ENCODE peak calls at places on chromosomes 7 and 10, in eight cellular contexts. One of them, this sample, is unnamed.

GRCh38 chr10:52216852-52217251 is 97.2 kb upstream of the DKK1 start:
- DNase-seq in RWPE1: no peak
- DNase-seq in aorta: no peak
- DNase-seq in ELR: peak
- DNase-seq in SW480: peak
- DNase-seq in neural progenitor cell: no peak
- DNase-seq in ACHN: peak
- DNase-seq in stimulated activated CD4-positive, alpha-beta T cell treated with anti-CD3 and anti-CD28 coated beads, TNF-alpha, amount 100 ng/mL, for 1 hour: no peak
- DNase-seq in this sample: no peak

GRCh38 chr7:92402920-92403759 is 44.1 kb upstream of the GATAD1 start:
- DNase-seq in stimulated activated CD4-positive, alpha-beta T cell treated with anti-CD3 and anti-CD28 coated beads, TNF-alpha, amount 100 ng/mL, for 1 hour: no peak
- DNase-seq in ACHN: no peak
- DNase-seq in neural progenitor cell: peak
- DNase-seq in aorta: no peak
- DNase-seq in RWPE1: no peak
- DNase-seq in ELR: peak
- DNase-seq in SW480: no peak
- DNase-seq in this sample: no peak

GRCh38 chr10:63083904-63084689 is 49.0 kb upstream of the NRBF2 start:
- DNase-seq in stimulated activated CD4-positive, alpha-beta T cell treated with anti-CD3 and anti-CD28 coated beads, TNF-alpha, amount 100 ng/mL, for 1 hour: no peak
- DNase-seq in RWPE1: peak
- DNase-seq in SW480: peak
- DNase-seq in neural progenitor cell: peak
- DNase-seq in ACHN: peak
- DNase-seq in aorta: peak
- DNase-seq in ELR: peak
- DNase-seq in this sample: peak

GRCh38 chr10:93248583-93249227 is 175.0 kb downstream of the CYP26A1 start:
- DNase-seq in ACHN: no peak
- DNase-seq in neural progenitor cell: no peak
- DNase-seq in RWPE1: no peak
- DNase-seq in SW480: no peak
- DNase-seq in ELR: no peak
- DNase-seq in stimulated activated CD4-positive, alpha-beta T cell treated with anti-CD3 and anti-CD28 coated beads, TNF-alpha, amount 100 ng/mL, for 1 hour: no peak
- DNase-seq in aorta: no peak
- DNase-seq in this sample: no peak

GRCh38 chr10:112732277-112732891 is 217.7 kb upstream of the TCF7L2 start:
- DNase-seq in aorta: no peak
- DNase-seq in RWPE1: no peak
- DNase-seq in neural progenitor cell: peak
- DNase-seq in stimulated activated CD4-positive, alpha-beta T cell treated with anti-CD3 and anti-CD28 coated beads, TNF-alpha, amount 100 ng/mL, for 1 hour: no peak
- DNase-seq in SW480: peak
- DNase-seq in ELR: peak
- DNase-seq in ACHN: no peak
- DNase-seq in this sample: peak

GRCh38 chr10:56881218-56881617 is 520.2 kb upstream of the ZWINT start:
- DNase-seq in ACHN: no peak
- DNase-seq in aorta: no peak
- DNase-seq in SW480: no peak
- DNase-seq in neural progenitor cell: no peak
- DNase-seq in stimulated activated CD4-positive, alpha-beta T cell treated with anti-CD3 and anti-CD28 coated beads, TNF-alpha, amount 100 ng/mL, for 1 hour: no peak
- DNase-seq in ELR: no peak
- DNase-seq in RWPE1: no peak
- DNase-seq in this sample: no peak

GRCh38 chr7:98317366-98318040 is 36.0 kb downstream of the BRI3 start:
- DNase-seq in RWPE1: no peak
- DNase-seq in stimulated activated CD4-positive, alpha-beta T cell treated with anti-CD3 and anti-CD28 coated beads, TNF-alpha, amount 100 ng/mL, for 1 hour: no peak
- DNase-seq in ELR: no peak
- DNase-seq in aorta: no peak
- DNase-seq in SW480: no peak
- DNase-seq in ACHN: no peak
- DNase-seq in neural progenitor cell: no peak
- DNase-seq in this sample: no peak

GRCh38 chr10:64760371-64760770 is 1239.2 kb downstream of the REEP3 start:
- DNase-seq in aorta: no peak
- DNase-seq in ELR: no peak
- DNase-seq in RWPE1: peak
- DNase-seq in stimulated activated CD4-positive, alpha-beta T cell treated with anti-CD3 and anti-CD28 coated beads, TNF-alpha, amount 100 ng/mL, for 1 hour: no peak
- DNase-seq in SW480: no peak
- DNase-seq in ACHN: no peak
- DNase-seq in neural progenitor cell: no peak
- DNase-seq in this sample: no peak

GRCh38 chr7:155594961-155595366 is 48.6 kb upstream of the CNPY1 start:
- DNase-seq in SW480: peak
- DNase-seq in ELR: no peak
- DNase-seq in RWPE1: peak
- DNase-seq in stimulated activated CD4-positive, alpha-beta T cell treated with anti-CD3 and anti-CD28 coated beads, TNF-alpha, amount 100 ng/mL, for 1 hour: no peak
- DNase-seq in ACHN: no peak
- DNase-seq in aorta: no peak
- DNase-seq in neural progenitor cell: no peak
- DNase-seq in this sample: no peak

GRCh38 chr10:124705021-124705740 is 39.0 kb downstream of the FAM53B start:
- DNase-seq in neural progenitor cell: no peak
- DNase-seq in ACHN: no peak
- DNase-seq in SW480: no peak
- DNase-seq in ELR: no peak
- DNase-seq in stimulated activated CD4-positive, alpha-beta T cell treated with anti-CD3 and anti-CD28 coated beads, TNF-alpha, amount 100 ng/mL, for 1 hour: no peak
- DNase-seq in RWPE1: no peak
- DNase-seq in aorta: peak
- DNase-seq in this sample: no peak

GRCh38 chr7:43232376-43232775 is 119.9 kb downstream of the HECW1 start:
- DNase-seq in aorta: no peak
- DNase-seq in SW480: no peak
- DNase-seq in ELR: no peak
- DNase-seq in ACHN: no peak
- DNase-seq in stimulated activated CD4-positive, alpha-beta T cell treated with anti-CD3 and anti-CD28 coated beads, TNF-alpha, amount 100 ng/mL, for 1 hour: no peak
- DNase-seq in neural progenitor cell: no peak
- DNase-seq in RWPE1: no peak
- DNase-seq in this sample: no peak

GRCh38 chr7:143892527-143893300 is 9.3 kb downstream of the TCAF1 start:
- DNase-seq in SW480: no peak
- DNase-seq in ELR: peak
- DNase-seq in aorta: no peak
- DNase-seq in RWPE1: no peak
- DNase-seq in neural progenitor cell: peak
- DNase-seq in stimulated activated CD4-positive, alpha-beta T cell treated with anti-CD3 and anti-CD28 coated beads, TNF-alpha, amount 100 ng/mL, for 1 hour: no peak
- DNase-seq in ACHN: peak
- DNase-seq in this sample: no peak

GRCh38 chr7:152674860-152675760 is 831 bp downstream of the XRCC2 start:
- DNase-seq in ELR: peak
- DNase-seq in stimulated activated CD4-positive, alpha-beta T cell treated with anti-CD3 and anti-CD28 coated beads, TNF-alpha, amount 100 ng/mL, for 1 hour: no peak
- DNase-seq in RWPE1: peak
- DNase-seq in SW480: peak
- DNase-seq in ACHN: peak
- DNase-seq in aorta: no peak
- DNase-seq in neural progenitor cell: peak
- DNase-seq in this sample: no peak

GRCh38 chr10:99345350-99345749 is 16.2 kb downstream of the CNNM1 start:
- DNase-seq in aorta: no peak
- DNase-seq in SW480: no peak
- DNase-seq in RWPE1: no peak
- DNase-seq in stimulated activated CD4-positive, alpha-beta T cell treated with anti-CD3 and anti-CD28 coated beads, TNF-alpha, amount 100 ng/mL, for 1 hour: no peak
- DNase-seq in neural progenitor cell: no peak
- DNase-seq in ACHN: peak
- DNase-seq in ELR: peak
- DNase-seq in this sample: no peak

GRCh38 chr7:157625973-157626790 is 289.4 kb downstream of the DNAJB6 start:
- DNase-seq in aorta: no peak
- DNase-seq in ELR: no peak
- DNase-seq in stimulated activated CD4-positive, alpha-beta T cell treated with anti-CD3 and anti-CD28 coated beads, TNF-alpha, amount 100 ng/mL, for 1 hour: no peak
- DNase-seq in neural progenitor cell: no peak
- DNase-seq in RWPE1: no peak
- DNase-seq in SW480: peak
- DNase-seq in ACHN: no peak
- DNase-seq in this sample: no peak

GRCh38 chr7:137209151-137209822 is 134.2 kb downstream of the PTN start:
- DNase-seq in RWPE1: no peak
- DNase-seq in neural progenitor cell: no peak
- DNase-seq in ACHN: no peak
- DNase-seq in SW480: no peak
- DNase-seq in stimulated activated CD4-positive, alpha-beta T cell treated with anti-CD3 and anti-CD28 coated beads, TNF-alpha, amount 100 ng/mL, for 1 hour: no peak
- DNase-seq in aorta: no peak
- DNase-seq in ELR: no peak
- DNase-seq in this sample: no peak

GRCh38 chr10:61904711-61905445 is 3.4 kb downstream of the ARID5B start:
- DNase-seq in ACHN: peak
- DNase-seq in SW480: peak
- DNase-seq in aorta: no peak
- DNase-seq in ELR: peak
- DNase-seq in stimulated activated CD4-positive, alpha-beta T cell treated with anti-CD3 and anti-CD28 coated beads, TNF-alpha, amount 100 ng/mL, for 1 hour: peak
- DNase-seq in RWPE1: peak
- DNase-seq in neural progenitor cell: peak
- DNase-seq in this sample: no peak

GRCh38 chr10:103499881-103500280 is 6.4 kb downstream of the NEURL1 start:
- DNase-seq in RWPE1: no peak
- DNase-seq in neural progenitor cell: no peak
- DNase-seq in aorta: no peak
- DNase-seq in ACHN: no peak
- DNase-seq in SW480: no peak
- DNase-seq in ELR: peak
- DNase-seq in stimulated activated CD4-positive, alpha-beta T cell treated with anti-CD3 and anti-CD28 coated beads, TNF-alpha, amount 100 ng/mL, for 1 hour: no peak
- DNase-seq in this sample: no peak

GRCh38 chr7:127715901-127716300 is 63.9 kb downstream of the SND1 start:
- DNase-seq in ELR: no peak
- DNase-seq in SW480: no peak
- DNase-seq in stimulated activated CD4-positive, alpha-beta T cell treated with anti-CD3 and anti-CD28 coated beads, TNF-alpha, amount 100 ng/mL, for 1 hour: no peak
- DNase-seq in aorta: no peak
- DNase-seq in ACHN: no peak
- DNase-seq in RWPE1: no peak
- DNase-seq in neural progenitor cell: no peak
- DNase-seq in this sample: no peak

GRCh38 chr10:3904419-3904975 is 119.5 kb upstream of the KLF6 start:
- DNase-seq in RWPE1: no peak
- DNase-seq in ACHN: no peak
- DNase-seq in stimulated activated CD4-positive, alpha-beta T cell treated with anti-CD3 and anti-CD28 coated beads, TNF-alpha, amount 100 ng/mL, for 1 hour: no peak
- DNase-seq in SW480: no peak
- DNase-seq in neural progenitor cell: no peak
- DNase-seq in aorta: no peak
- DNase-seq in ELR: no peak
- DNase-seq in this sample: no peak

GRCh38 chr7:148664319-148664718 is 34.4 kb upstream of the CUL1 start:
- DNase-seq in aorta: peak
- DNase-seq in ELR: no peak
- DNase-seq in stimulated activated CD4-positive, alpha-beta T cell treated with anti-CD3 and anti-CD28 coated beads, TNF-alpha, amount 100 ng/mL, for 1 hour: no peak
- DNase-seq in SW480: no peak
- DNase-seq in ACHN: no peak
- DNase-seq in neural progenitor cell: no peak
- DNase-seq in RWPE1: no peak
- DNase-seq in this sample: no peak

GRCh38 chr7:43593010-43593409 is 10.1 kb downstream of the STK17A start:
- DNase-seq in SW480: no peak
- DNase-seq in stimulated activated CD4-positive, alpha-beta T cell treated with anti-CD3 and anti-CD28 coated beads, TNF-alpha, amount 100 ng/mL, for 1 hour: no peak
- DNase-seq in ELR: peak
- DNase-seq in ACHN: no peak
- DNase-seq in neural progenitor cell: no peak
- DNase-seq in aorta: no peak
- DNase-seq in RWPE1: no peak
- DNase-seq in this sample: no peak

GRCh38 chr7:128020161-128020560 is 11.1 kb downstream of the LRRC4 start:
- DNase-seq in SW480: peak
- DNase-seq in aorta: no peak
- DNase-seq in RWPE1: no peak
- DNase-seq in stimulated activated CD4-positive, alpha-beta T cell treated with anti-CD3 and anti-CD28 coated beads, TNF-alpha, amount 100 ng/mL, for 1 hour: no peak
- DNase-seq in ELR: peak
- DNase-seq in ACHN: peak
- DNase-seq in neural progenitor cell: peak
- DNase-seq in this sample: no peak

GRCh38 chr10:637771-638195 is 51.7 kb downstream of the DIP2C start:
- DNase-seq in aorta: no peak
- DNase-seq in RWPE1: no peak
- DNase-seq in ELR: no peak
- DNase-seq in stimulated activated CD4-positive, alpha-beta T cell treated with anti-CD3 and anti-CD28 coated beads, TNF-alpha, amount 100 ng/mL, for 1 hour: no peak
- DNase-seq in SW480: no peak
- DNase-seq in neural progenitor cell: no peak
- DNase-seq in ACHN: no peak
- DNase-seq in this sample: no peak

GRCh38 chr7:103348959-103349358 is 1.5 kb downstream of the PSMC2 start:
- DNase-seq in ACHN: no peak
- DNase-seq in aorta: no peak
- DNase-seq in SW480: no peak
- DNase-seq in RWPE1: no peak
- DNase-seq in neural progenitor cell: no peak
- DNase-seq in ELR: no peak
- DNase-seq in stimulated activated CD4-positive, alpha-beta T cell treated with anti-CD3 and anti-CD28 coated beads, TNF-alpha, amount 100 ng/mL, for 1 hour: no peak
- DNase-seq in this sample: no peak

GRCh38 chr7:154581251-154581890 is 421.6 kb downstream of the PAXIP1 start:
- DNase-seq in stimulated activated CD4-positive, alpha-beta T cell treated with anti-CD3 and anti-CD28 coated beads, TNF-alpha, amount 100 ng/mL, for 1 hour: no peak
- DNase-seq in RWPE1: no peak
- DNase-seq in ACHN: no peak
- DNase-seq in aorta: no peak
- DNase-seq in neural progenitor cell: no peak
- DNase-seq in SW480: no peak
- DNase-seq in ELR: no peak
- DNase-seq in this sample: no peak

GRCh38 chr7:107960306-107960705 is 42.7 kb downstream of the LAMB1 start:
- DNase-seq in SW480: no peak
- DNase-seq in ELR: no peak
- DNase-seq in aorta: no peak
- DNase-seq in neural progenitor cell: no peak
- DNase-seq in stimulated activated CD4-positive, alpha-beta T cell treated with anti-CD3 and anti-CD28 coated beads, TNF-alpha, amount 100 ng/mL, for 1 hour: no peak
- DNase-seq in ACHN: no peak
- DNase-seq in RWPE1: no peak
- DNase-seq in this sample: no peak

GRCh38 chr7:104960741-104961479 is 53.1 kb upstream of the KMT2E start:
- DNase-seq in ACHN: no peak
- DNase-seq in aorta: peak
- DNase-seq in RWPE1: no peak
- DNase-seq in ELR: no peak
- DNase-seq in neural progenitor cell: no peak
- DNase-seq in SW480: no peak
- DNase-seq in stimulated activated CD4-positive, alpha-beta T cell treated with anti-CD3 and anti-CD28 coated beads, TNF-alpha, amount 100 ng/mL, for 1 hour: no peak
- DNase-seq in this sample: no peak

GRCh38 chr10:7933262-7933661 is 115.0 kb downstream of the TAF3 start:
- DNase-seq in ELR: peak
- DNase-seq in SW480: no peak
- DNase-seq in stimulated activated CD4-positive, alpha-beta T cell treated with anti-CD3 and anti-CD28 coated beads, TNF-alpha, amount 100 ng/mL, for 1 hour: no peak
- DNase-seq in neural progenitor cell: no peak
- DNase-seq in ACHN: no peak
- DNase-seq in aorta: no peak
- DNase-seq in RWPE1: no peak
- DNase-seq in this sample: no peak

GRCh38 chr10:93851169-93851568 is 42.6 kb upstream of the SLC35G1 start:
- DNase-seq in aorta: no peak
- DNase-seq in RWPE1: no peak
- DNase-seq in stimulated activated CD4-positive, alpha-beta T cell treated with anti-CD3 and anti-CD28 coated beads, TNF-alpha, amount 100 ng/mL, for 1 hour: no peak
- DNase-seq in neural progenitor cell: no peak
- DNase-seq in ACHN: no peak
- DNase-seq in SW480: no peak
- DNase-seq in ELR: no peak
- DNase-seq in this sample: no peak

GRCh38 chr7:23907012-23907411 is 197.0 kb downstream of the STK31 start:
- DNase-seq in SW480: no peak
- DNase-seq in ELR: peak
- DNase-seq in aorta: no peak
- DNase-seq in RWPE1: peak
- DNase-seq in ACHN: no peak
- DNase-seq in neural progenitor cell: no peak
- DNase-seq in stimulated activated CD4-positive, alpha-beta T cell treated with anti-CD3 and anti-CD28 coated beads, TNF-alpha, amount 100 ng/mL, for 1 hour: no peak
- DNase-seq in this sample: no peak

GRCh38 chr10:125104559-125104958 is 55.8 kb downstream of the CTBP2 start:
- DNase-seq in RWPE1: no peak
- DNase-seq in SW480: no peak
- DNase-seq in ELR: no peak
- DNase-seq in aorta: no peak
- DNase-seq in neural progenitor cell: no peak
- DNase-seq in stimulated activated CD4-positive, alpha-beta T cell treated with anti-CD3 and anti-CD28 coated beads, TNF-alpha, amount 100 ng/mL, for 1 hour: no peak
- DNase-seq in ACHN: no peak
- DNase-seq in this sample: no peak

GRCh38 chr10:122091722-122092121 is 102.8 kb downstream of the TACC2 start:
- DNase-seq in RWPE1: no peak
- DNase-seq in SW480: no peak
- DNase-seq in aorta: no peak
- DNase-seq in neural progenitor cell: no peak
- DNase-seq in ELR: no peak
- DNase-seq in ACHN: no peak
- DNase-seq in stimulated activated CD4-positive, alpha-beta T cell treated with anti-CD3 and anti-CD28 coated beads, TNF-alpha, amount 100 ng/mL, for 1 hour: no peak
- DNase-seq in this sample: no peak

GRCh38 chr7:41130596-41131236 is 572.2 kb downstream of the INHBA start:
- DNase-seq in neural progenitor cell: no peak
- DNase-seq in ACHN: no peak
- DNase-seq in RWPE1: no peak
- DNase-seq in SW480: no peak
- DNase-seq in ELR: no peak
- DNase-seq in aorta: no peak
- DNase-seq in stimulated activated CD4-positive, alpha-beta T cell treated with anti-CD3 and anti-CD28 coated beads, TNF-alpha, amount 100 ng/mL, for 1 hour: no peak
- DNase-seq in this sample: no peak